ENCODE peak calls at places on chromosomes 2 and 18, in seven cellular contexts. G, C, L, O, J, Q and E are unnamed samples.
A peak's percentile ranks its signal among the peaks of the same experiment; 100 is the strongest.

GRCh38 chr2:193505620-193506019 is 1310.9 kb upstream of the TMEFF2 start:
- DNase-seq in G (no peak), C (no peak), L (no peak), O (no peak), J (no peak), Q (no peak), E (no peak)

GRCh38 chr18:7273301-7273911 is 42.5 kb downstream of the LRRC30 start:
- DNase-seq in G (no peak), C (no peak), L (peak; percentile 22), O (peak; percentile 65), J (peak; percentile 59), Q (peak; percentile 69), E (peak; percentile 58)

GRCh38 chr2:172440795-172441194 is 13.4 kb downstream of the ITGA6 start:
- DNase-seq in G (no peak), C (no peak), L (no peak), O (no peak), J (no peak), Q (no peak), E (no peak)

GRCh38 chr2:47267389-47268086 is 112.4 kb upstream of the STPG4 start:
- DNase-seq in G (no peak), C (no peak), L (no peak), O (no peak), J (no peak), Q (no peak), E (no peak)

GRCh38 chr2:43186679-43187374 is 39.6 kb downstream of the ZFP36L2 start:
- DNase-seq in G (no peak), C (no peak), L (no peak), O (no peak), J (no peak), Q (no peak), E (no peak)

GRCh38 chr2:240023792-240024191 is 1.4 kb downstream of the NDUFA10 start:
- DNase-seq in G (no peak), C (no peak), L (no peak), O (no peak), J (no peak), Q (no peak), E (no peak)

GRCh38 chr18:49476664-49477411 is 10.2 kb downstream of the C18orf32 start:
- DNase-seq in G (peak; percentile 17), C (no peak), L (peak; percentile 49), O (no peak), J (no peak), Q (no peak), E (no peak)

GRCh38 chr2:233413529-233414272 is 59.4 kb downstream of the DGKD start:
- DNase-seq in G (peak; percentile 87), C (no peak), L (peak; percentile 93), O (peak; percentile 64), J (peak; percentile 90), Q (peak; percentile 65), E (no peak)

GRCh38 chr2:119429225-119430000 is 2.2 kb upstream of the TMEM37 start:
- DNase-seq in G (no peak), C (no peak), L (peak; percentile 72), O (no peak), J (no peak), Q (no peak), E (no peak)

GRCh38 chr2:120737802-120738516 is 2.3 kb downstream of the GLI2 start:
- DNase-seq in G (no peak), C (no peak), L (no peak), O (no peak), J (no peak), Q (no peak), E (no peak)

GRCh38 chr2:13533524-13533922 is 816.8 kb downstream of the TRIB2 start:
- DNase-seq in G (no peak), C (no peak), L (no peak), O (no peak), J (no peak), Q (no peak), E (no peak)

GRCh38 chr2:39837856-39838453 is 58.9 kb upstream of the THUMPD2 start:
- DNase-seq in G (peak; percentile 44), C (no peak), L (peak; percentile 57), O (no peak), J (no peak), Q (peak; percentile 10), E (peak; percentile 44)

GRCh38 chr18:39274535-39274934 is 1708.9 kb upstream of the CELF4 start:
- DNase-seq in G (no peak), C (no peak), L (no peak), O (no peak), J (no peak), Q (no peak), E (no peak)

GRCh38 chr2:113225505-113226259 is 51.9 kb downstream of the PSD4 start:
- DNase-seq in G (peak; percentile 41), C (no peak), L (peak; percentile 68), O (no peak), J (no peak), Q (no peak), E (peak; percentile 38)

GRCh38 chr2:31729442-31730092 is 148.8 kb upstream of the SRD5A2 start:
- DNase-seq in G (peak; percentile 13), C (no peak), L (peak; percentile 62), O (no peak), J (no peak), Q (no peak), E (no peak)

GRCh38 chr2:189548686-189549439 is 31.7 kb downstream of the SLC40A1 start:
- DNase-seq in G (peak; percentile 31), C (no peak), L (no peak), O (no peak), J (no peak), Q (no peak), E (no peak)

GRCh38 chr18:76483780-76484179 is 11.3 kb downstream of the ZNF516 start:
- DNase-seq in G (no peak), C (no peak), L (no peak), O (no peak), J (no peak), Q (no peak), E (no peak)

GRCh38 chr2:88590998-88591613 is 36.2 kb downstream of the EIF2AK3 start:
- DNase-seq in G (peak; percentile 61), C (no peak), L (peak; percentile 63), O (no peak), J (no peak), Q (no peak), E (no peak)

GRCh38 chr2:222334914-222335313 is 36.1 kb upstream of the PAX3 start:
- DNase-seq in G (no peak), C (no peak), L (no peak), O (no peak), J (no peak), Q (no peak), E (no peak)

DNA sequence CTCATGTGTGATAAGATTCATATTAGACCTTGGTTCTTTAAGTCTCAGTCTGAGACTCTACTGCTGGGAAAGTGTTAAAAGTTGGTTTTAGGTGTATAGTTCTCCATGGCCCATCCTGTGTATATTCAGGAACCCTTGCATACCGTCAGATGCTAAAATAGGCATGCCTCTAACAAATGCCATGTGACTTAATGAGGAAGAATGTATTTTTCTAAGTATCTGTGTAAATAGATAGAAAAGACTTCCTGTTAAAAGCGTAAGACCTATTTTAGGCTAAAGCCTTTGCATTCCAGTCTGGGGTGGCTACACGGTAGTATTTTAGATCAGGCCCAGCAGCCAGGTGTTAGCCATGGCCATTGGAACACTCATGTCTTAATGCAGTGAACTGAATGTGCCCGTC is 73.3 kb downstream of the RHBDD1 start:
- DNase-seq in G (no peak), C (no peak), L (no peak), O (no peak), J (no peak), Q (no peak), E (no peak)
- H3K27ac ChIP-seq in G (no peak overlapping the region), C (no peak overlapping the region), L (no peak overlapping the region), O (no peak overlapping the region), J (peak overlapping the region; percentile 26), Q (no peak overlapping the region), E (no peak overlapping the region)

GRCh38 chr18:56199580-56200320 is 438.6 kb downstream of the TXNL1 start:
- DNase-seq in G (no peak), C (no peak), L (no peak), O (no peak), J (no peak), Q (no peak), E (no peak)

GRCh38 chr18:56204052-56204451 is 434.3 kb downstream of the TXNL1 start:
- DNase-seq in G (no peak), C (no peak), L (no peak), O (no peak), J (no peak), Q (no peak), E (no peak)

GRCh38 chr18:56202567-56203136 is 435.7 kb downstream of the TXNL1 start:
- DNase-seq in G (no peak), C (no peak), L (no peak), O (no peak), J (no peak), Q (no peak), E (no peak)

GRCh38 chr18:56197460-56197859 is 440.9 kb downstream of the TXNL1 start:
- DNase-seq in G (no peak), C (no peak), L (no peak), O (no peak), J (no peak), Q (no peak), E (no peak)

DNA sequence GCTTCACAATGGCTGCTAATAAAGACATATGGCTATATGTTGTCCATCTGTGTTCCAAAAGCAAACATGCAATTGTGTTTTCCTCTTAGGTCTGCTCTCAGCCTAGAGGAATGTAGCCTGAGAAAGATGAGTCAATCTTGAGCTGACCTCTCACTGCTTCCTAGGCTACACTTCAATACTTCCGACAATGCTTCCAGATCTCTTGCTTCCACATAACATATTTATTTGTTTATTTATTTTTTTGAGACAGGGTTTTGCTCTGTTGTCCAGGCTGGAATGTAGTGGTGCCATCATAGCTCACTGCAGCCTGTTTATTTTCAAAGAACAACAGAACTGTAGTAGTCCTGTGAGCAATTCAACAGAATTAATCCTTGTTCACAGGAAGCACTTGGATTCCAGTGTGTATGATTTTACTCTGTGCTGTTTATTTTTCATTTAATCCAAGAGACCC is 438.0 kb downstream of the TXNL1 start:
- DNase-seq in G (no peak), C (no peak), L (no peak), O (no peak), J (no peak), Q (no peak), E (no peak)
- H3K9me3 ChIP-seq in G (no peaks in the 10 kb centered on the region), C (no peaks in the 10 kb centered on the region), L (no peaks in the 10 kb centered on the region), O (peaks cover 22% of the 10 kb centered on the region), J (no peaks in the 10 kb centered on the region), Q (no peaks in the 10 kb centered on the region), E (no peaks in the 10 kb centered on the region)

GRCh38 chr18:26925313-26925712 is 59.8 kb upstream of the AQP4 start:
- DNase-seq in G (no peak), C (no peak), L (no peak), O (no peak), J (no peak), Q (no peak), E (no peak)

GRCh38 chr18:26922313-26922712 is 56.8 kb upstream of the AQP4 start:
- DNase-seq in G (no peak), C (no peak), L (no peak), O (no peak), J (no peak), Q (no peak), E (no peak)

GRCh38 chr18:26920644-26921043 is 55.1 kb upstream of the AQP4 start:
- DNase-seq in G (no peak), C (no peak), L (no peak), O (no peak), J (no peak), Q (no peak), E (no peak)

GRCh38 chr18:26919656-26920055 is 54.1 kb upstream of the AQP4 start:
- DNase-seq in G (no peak), C (no peak), L (peak; percentile 4), O (no peak), J (no peak), Q (no peak), E (no peak)
- H3K4me1 ChIP-seq in G (no peaks in the 10 kb centered on the region), C (no peaks in the 10 kb centered on the region), L (no peaks in the 10 kb centered on the region), O (peaks cover 15% of the 10 kb centered on the region), J (no peaks in the 10 kb centered on the region), Q (no peaks in the 10 kb centered on the region), E (no peaks in the 10 kb centered on the region)

GRCh38 chr2:63764630-63765029 is 77.1 kb upstream of the UGP2 start:
- DNase-seq in G (no peak), C (no peak), L (no peak), O (no peak), J (no peak), Q (no peak), E (no peak)
- H3K27ac ChIP-seq in G (no peak overlapping the region), C (no peak overlapping the region), L (no peak overlapping the region), O (no peak overlapping the region), J (no peak overlapping the region), Q (no peak overlapping the region), E (no peak overlapping the region)